ENCODE peak calls at places on chromosome 18, in ten cellular contexts. W is OCI-LY7; T is tibial nerve; F is CD4-positive, alpha-beta T cell; M is HCEC 1CT; B is effector memory CD8-positive, alpha-beta T cell; E is left colon; X is HTR-8/SVneo; P is GM13976; U is H4. C is an unnamed sample.

GRCh38 chr18:75065251-75066000 is 143.5 kb downstream of the PTGR3 start:
- DNase-seq in X (no peak), M (no peak), P (no peak), E (no peak), T (no peak), U (no peak), F (no peak), B (no peak), W (no peak), C (no peak)

GRCh38 chr18:22387787-22388186 is 29.9 kb downstream of the CTAGE1 start:
- DNase-seq in X (no peak), B (no peak), P (no peak), F (no peak), T (no peak), U (no peak), M (no peak), E (no peak), W (no peak), C (no peak)

GRCh38 chr18:28802546-28802945 is 625.6 kb upstream of the CDH2 start:
- DNase-seq in W (no peak), E (no peak), B (no peak), M (peak; percentile 85), T (no peak), F (no peak), X (no peak), P (no peak), U (peak; percentile 27), C (no peak)

GRCh38 chr18:36608107-36608506 is 220.7 kb downstream of the TPGS2 start:
- DNase-seq in E (no peak), M (no peak), X (no peak), B (no peak), W (no peak), U (no peak), P (no peak), F (no peak), T (no peak), C (no peak)

GRCh38 chr18:48330016-48330991 is 78.9 kb downstream of the ZBTB7C start:
- DNase-seq in P (no peak), T (no peak), B (no peak), U (peak; percentile 84), M (peak; percentile 84), W (no peak), X (peak; percentile 68), F (no peak), E (no peak), C (no peak)

GRCh38 chr18:21760321-21760720 is 19.7 kb downstream of the MIB1 start:
- DNase-seq in P (no peak), T (no peak), U (no peak), B (no peak), F (no peak), X (no peak), W (no peak), M (peak; percentile 51), E (no peak), C (no peak)

GRCh38 chr18:59514193-59514592 is 155.1 kb upstream of the LMAN1 start:
- DNase-seq in B (no peak), W (no peak), T (peak; percentile 74), X (no peak), E (no peak), U (peak; percentile 61), P (no peak), M (peak; percentile 51), F (no peak), C (peak; percentile 78)

GRCh38 chr18:78199002-78199401 is 780.6 kb upstream of the SALL3 start:
- DNase-seq in X (no peak), T (no peak), F (no peak), B (no peak), W (no peak), M (no peak), U (no peak), P (no peak), E (no peak), C (no peak)

C was measured in coronary artery.